ENCODE peak calls at places on chromosomes 2 and 18, in five cellular contexts. C is uterus, A is esophagus squamous epithelium, B is endothelial cell of umbilical vein, T is H1. Z is an unnamed sample.

GRCh38 chr2:126687086-126687485 is 31.1 kb downstream of the GYPC start:
- DNase-seq in C (no peak), A (no peak), B (no peak), T (no peak), Z (no peak)

GRCh38 chr2:12507295-12507694 is 209.4 kb upstream of the TRIB2 start:
- DNase-seq in C (no peak), A (no peak), B (no peak), T (no peak), Z (peak)

GRCh38 chr2:84970956-84971798 is at the start of gene KCMF1:
- DNase-seq in C (peak), A (no peak), B (peak), T (no peak), Z (peak)

GRCh38 chr18:9135912-9136314 is 668 bp upstream of the ANKRD12 start:
- DNase-seq in C (no peak), A (no peak), B (peak), T (peak), Z (no peak)

GRCh38 chr2:204015118-204015842 is 78.7 kb downstream of the ICOS start:
- DNase-seq in C (no peak), A (no peak), B (no peak), T (no peak), Z (no peak)

GRCh38 chr2:142880275-142880674 is 2.8 kb downstream of the KYNU start:
- DNase-seq in C (no peak), A (no peak), B (no peak), T (no peak), Z (no peak)

GRCh38 chr2:226800941-226801784 is 1.5 kb upstream of the IRS1 start:
- DNase-seq in C (peak), A (no peak), B (peak), T (no peak), Z (peak)

GRCh38 chr2:57894353-57894752 is 152.3 kb upstream of the VRK2 start:
- DNase-seq in C (no peak), A (no peak), B (no peak), T (no peak), Z (no peak)

GRCh38 chr18:45864081-45864480 is 38.6 kb downstream of the SIGLEC15 start:
- DNase-seq in C (no peak), A (no peak), B (no peak), T (no peak), Z (no peak)

GRCh38 chr2:196131384-196131861 is 40.0 kb downstream of the STK17B start:
- DNase-seq in C (no peak), A (no peak), B (peak), T (no peak), Z (peak)

GRCh38 chr18:36889316-36889715 is 60.4 kb downstream of the KIAA1328 start:
- DNase-seq in C (no peak), A (no peak), B (peak), T (no peak), Z (no peak)

GRCh38 chr2:30686669-30687068 is 120.6 kb downstream of the CAPN13 start:
- DNase-seq in C (no peak), A (no peak), B (no peak), T (no peak), Z (peak)

GRCh38 chr18:36492604-36493329 is 195.3 kb downstream of the FHOD3 start:
- DNase-seq in C (no peak), A (no peak), B (no peak), T (no peak), Z (no peak)

GRCh38 chr2:22904126-22904684 is 480.8 kb upstream of the KLHL29 start:
- DNase-seq in C (peak), A (no peak), B (no peak), T (peak), Z (peak)

GRCh38 chr2:235230809-235231601 is 262.8 kb upstream of the AGAP1 start:
- DNase-seq in C (no peak), A (no peak), B (peak), T (no peak), Z (no peak)

GRCh38 chr2:69013837-69014796 is 1.1 kb downstream of the ANTXR1 start:
- DNase-seq in C (peak), A (no peak), B (peak), T (no peak), Z (no peak)

GRCh38 chr18:12376034-12376717 is 851 bp downstream of the AFG3L2 start:
- DNase-seq in C (no peak), A (no peak), B (peak), T (no peak), Z (peak)

GRCh38 chr2:237207641-237208040 is 122.0 kb downstream of the COPS8 start:
- DNase-seq in C (peak), A (no peak), B (no peak), T (no peak), Z (peak)

GRCh38 chr2:11397513-11397912 is 53.1 kb upstream of the ROCK2 start:
- DNase-seq in C (no peak), A (no peak), B (no peak), T (no peak), Z (no peak)

GRCh38 chr2:198186257-198186656 is 381.9 kb downstream of the PLCL1 start:
- DNase-seq in C (no peak), A (no peak), B (no peak), T (no peak), Z (no peak)

GRCh38 chr2:28591711-28592365 is 96.0 kb downstream of the PLB1 start:
- DNase-seq in C (no peak), A (no peak), B (no peak), T (no peak), Z (no peak)

GRCh38 chr2:111623380-111623779 is 260.6 kb downstream of the ANAPC1 start:
- DNase-seq in C (no peak), A (no peak), B (no peak), T (no peak), Z (no peak)

GRCh38 chr18:13292736-13293135 is 74.2 kb downstream of the LDLRAD4 start:
- DNase-seq in C (no peak), A (no peak), B (no peak), T (no peak), Z (no peak)

GRCh38 chr2:60586081-60586480 is 32.6 kb upstream of the BCL11A start:
- DNase-seq in C (no peak), A (no peak), B (no peak), T (no peak), Z (no peak)

GRCh38 chr2:176997074-176997791 is 215.4 kb upstream of the HNRNPA3 start:
- DNase-seq in C (peak), A (no peak), B (peak), T (no peak), Z (peak)

GRCh38 chr18:6960656-6961055 is 156.9 kb downstream of the LAMA1 start:
- DNase-seq in C (no peak), A (no peak), B (no peak), T (no peak), Z (no peak)

GRCh38 chr2:169823996-169824372 is 721 bp downstream of the METTL5 start:
- DNase-seq in C (no peak), A (no peak), B (no peak), T (no peak), Z (no peak)

GRCh38 chr2:237353207-237353606 is 60.8 kb downstream of the COL6A3 start:
- DNase-seq in C (no peak), A (no peak), B (no peak), T (no peak), Z (no peak)

GRCh38 chr2:38095996-38096861 is 20.3 kb upstream of the CYP1B1 start:
- DNase-seq in C (no peak), A (no peak), B (no peak), T (no peak), Z (no peak)

GRCh38 chr2:122078451-122078850 is 323.0 kb downstream of the TSN start:
- DNase-seq in C (no peak), A (no peak), B (no peak), T (no peak), Z (no peak)

GRCh38 chr2:200452377-200452776 is 57.5 kb downstream of the KCTD18 start:
- DNase-seq in C (no peak), A (no peak), B (no peak), T (no peak), Z (no peak)

GRCh38 chr18:62325806-62326645 is 916 bp downstream of the TNFRSF11A start:
- DNase-seq in C (no peak), A (no peak), B (peak), T (no peak), Z (no peak)

GRCh38 chr2:238082858-238083257 is 17.3 kb upstream of the ESPNL start:
- DNase-seq in C (no peak), A (no peak), B (no peak), T (no peak), Z (no peak)

GRCh38 chr2:30272761-30273573 is 41.6 kb downstream of the LBH start:
- DNase-seq in C (no peak), A (no peak), B (peak), T (no peak), Z (peak)

GRCh38 chr18:49814147-49814499 is 790 bp upstream of the ACAA2 start:
- DNase-seq in C (peak), A (no peak), B (peak), T (no peak), Z (peak)

GRCh38 chr18:36108601-36109000 is 20.5 kb downstream of the SLC39A6 start:
- DNase-seq in C (no peak), A (no peak), B (no peak), T (no peak), Z (no peak)

GRCh38 chr2:197885587-197885986 is 81.2 kb downstream of the PLCL1 start:
- DNase-seq in C (no peak), A (no peak), B (no peak), T (no peak), Z (no peak)

GRCh38 chr2:33133436-33133835 is 186.7 kb downstream of the LTBP1 start:
- DNase-seq in C (peak), A (no peak), B (peak), T (no peak), Z (peak)

GRCh38 chr2:71494523-71495155 is 41.3 kb downstream of the DYSF start:
- DNase-seq in C (no peak), A (no peak), B (no peak), T (no peak), Z (no peak)

GRCh38 chr18:30860741-30861140 is 181.8 kb downstream of the DSC3 start:
- DNase-seq in C (no peak), A (no peak), B (no peak), T (no peak), Z (no peak)

DNA sequence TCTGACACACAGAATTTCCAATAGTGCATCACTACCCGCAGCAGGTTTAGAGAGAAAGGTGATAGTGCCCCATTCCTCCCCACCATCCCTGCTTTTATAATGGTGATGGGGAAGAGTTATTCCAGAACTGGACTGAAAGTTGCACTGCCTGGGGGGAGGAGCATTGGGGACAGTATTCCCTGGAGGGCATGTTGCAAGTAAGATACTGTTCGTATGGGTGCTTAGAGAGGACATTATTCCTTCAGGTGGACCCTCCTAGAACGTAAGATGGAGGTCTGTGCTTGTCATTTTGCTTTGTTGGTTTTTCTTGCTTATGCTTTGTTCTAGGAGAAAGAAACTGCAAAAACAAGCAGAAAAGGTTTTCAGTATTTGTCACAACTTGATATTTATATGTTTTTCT is 23.7 kb downstream of the MRPS9 start:
- DNase-seq in C (no peak), A (no peak), B (no peak), T (no peak), Z (no peak)
- TF ChIP-seq POLR2A in C (no peak), A (no peak), B (no peak), T (no peak), Z (no peak)

GRCh38 chr2:96527990-96528679 is 8.4 kb upstream of the ARID5A start:
- DNase-seq in C (peak), A (no peak), B (peak), T (no peak), Z (peak)
- TF ChIP-seq POLR2A in C (no peak), A (no peak), B (no peak), T (no peak), Z (no peak)

GRCh38 chr2:105442721-105443120 is 43.9 kb upstream of the FHL2 start:
- DNase-seq in C (no peak), A (no peak), B (no peak), T (no peak), Z (no peak)
- TF ChIP-seq POLR2A in C (no peak), A (no peak), B (no peak), T (no peak), Z (no peak)

GRCh38 chr18:48136051-48136543 is 205.6 kb upstream of the SMAD2 start:
- DNase-seq in C (no peak), A (no peak), B (no peak), T (no peak), Z (no peak)

GRCh38 chr18:48138211-48138610 is 207.8 kb upstream of the SMAD2 start:
- DNase-seq in C (no peak), A (no peak), B (no peak), T (no peak), Z (no peak)

GRCh38 chr18:48136544-48137353 is 206.3 kb upstream of the SMAD2 start:
- DNase-seq in C (no peak), A (no peak), B (no peak), T (no peak), Z (no peak)

GRCh38 chr18:48138660-48139426 is 208.4 kb upstream of the SMAD2 start:
- DNase-seq in C (no peak), A (no peak), B (no peak), T (no peak), Z (no peak)

DNA sequence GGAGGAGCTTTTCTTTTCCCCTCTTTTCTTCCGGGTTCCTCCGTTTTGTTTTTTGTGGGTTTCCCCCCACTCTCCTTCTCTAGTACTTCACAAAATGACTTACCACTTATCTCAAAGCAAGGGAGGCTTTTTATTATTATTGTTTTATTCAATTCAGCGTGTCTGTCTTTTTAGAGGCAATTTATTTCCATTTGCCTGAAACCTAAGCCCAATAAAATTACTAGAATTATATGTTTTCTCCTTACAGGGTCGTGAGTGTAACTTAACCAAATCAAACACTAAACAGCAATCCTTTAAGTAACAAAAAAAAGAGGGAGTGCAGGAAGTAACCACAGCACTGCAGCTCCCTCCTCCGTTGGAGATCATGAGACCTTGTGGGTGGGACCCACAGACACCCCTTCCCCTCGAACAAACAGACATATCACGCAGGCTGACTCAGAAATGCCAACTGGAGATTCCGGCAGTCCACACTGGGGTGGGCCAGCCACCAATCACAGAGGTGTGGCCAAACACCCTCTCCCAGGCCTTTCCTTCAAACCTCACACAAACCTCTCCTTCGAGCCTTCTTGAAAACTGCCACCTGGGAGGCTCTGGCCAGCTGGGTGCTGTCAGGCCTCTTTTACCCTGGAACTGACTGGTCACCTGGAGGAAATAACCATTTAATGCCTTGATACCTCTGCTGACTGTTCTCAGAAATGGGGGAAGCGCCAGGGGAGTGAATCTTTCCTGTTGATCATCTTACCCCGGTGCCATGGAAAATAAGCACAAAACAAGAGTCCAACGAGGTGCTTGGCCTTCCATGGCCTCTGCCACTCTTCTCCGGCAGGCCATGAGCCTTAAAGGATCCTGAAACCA is 207.1 kb upstream of the SMAD2 start:
- DNase-seq in C (no peak), A (no peak), B (no peak), T (no peak), Z (peak)
- TF ChIP-seq POLR2A in C (no peak), A (no peak), B (no peak), T (no peak), Z (no peak)

DNA sequence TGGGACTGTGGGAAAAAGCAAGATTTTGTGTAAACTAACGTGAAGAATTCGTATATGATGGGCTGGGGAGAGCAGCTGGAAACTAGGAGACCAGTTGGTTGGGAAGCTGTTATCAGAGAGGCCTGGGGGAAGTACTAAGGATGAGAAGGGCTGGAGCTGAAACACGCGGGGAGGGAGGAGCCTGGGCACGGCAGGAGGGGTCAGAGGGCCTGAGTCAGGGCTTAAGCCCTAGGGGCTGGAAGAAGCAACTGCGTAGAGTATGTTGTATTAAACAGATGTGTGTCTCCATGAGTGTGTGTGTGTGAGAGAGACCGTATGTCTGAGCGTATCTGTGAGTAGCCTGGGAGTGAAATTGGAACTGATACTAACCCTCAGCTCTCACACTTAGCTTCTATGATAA is 8.4 kb downstream of the POMC start:
- DNase-seq in C (no peak), A (no peak), B (no peak), T (no peak), Z (no peak)
- TF ChIP-seq POLR2A in C (no peak), A (no peak), B (no peak), T (no peak), Z (no peak)

DNA sequence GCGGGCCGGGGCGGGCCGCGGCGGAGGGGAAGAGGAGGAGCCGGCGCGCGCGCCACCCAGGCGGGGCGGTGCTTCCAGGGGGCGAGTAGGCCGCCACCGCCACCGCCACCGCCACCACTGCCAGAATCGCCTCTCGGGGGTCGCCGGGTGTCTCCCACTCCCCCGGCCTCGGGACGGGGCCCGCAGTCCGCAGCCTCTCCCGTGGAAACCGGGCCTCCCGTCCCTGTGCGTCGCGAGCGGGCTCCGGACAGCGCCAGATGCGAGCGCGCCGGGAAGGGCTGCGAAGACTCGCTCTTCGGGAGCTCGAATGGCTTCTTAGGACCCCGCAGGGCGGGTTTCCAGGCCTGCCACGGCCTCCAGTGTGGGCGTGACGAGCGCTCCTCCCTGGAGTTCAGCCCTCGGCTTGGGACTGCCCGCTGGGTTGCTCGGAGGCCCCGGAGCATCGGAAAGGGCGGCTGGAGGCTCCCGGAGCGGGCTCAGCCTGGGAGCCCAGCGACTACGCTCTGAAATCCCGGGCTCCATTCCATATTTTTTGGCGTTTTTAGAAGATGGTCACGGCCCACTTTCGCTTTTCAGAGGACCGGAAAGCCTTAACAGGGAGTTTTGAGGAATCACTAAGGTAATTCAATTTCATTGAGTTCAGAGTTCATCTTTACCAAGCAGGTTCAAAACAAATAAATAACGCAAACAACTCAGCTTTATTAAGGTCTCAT is 391 bp upstream of the KDSR start:
- DNase-seq in C (peak), A (peak), B (peak), T (peak), Z (peak)
- TF ChIP-seq POLR2A in C (peak), A (peak), B (peak), T (peak), Z (peak)

Z was measured in adrenal gland.